ENCODE peak calls at places on chromosomes 1 and 21, in nine cellular contexts. Q is prostate gland; R is IMR-90; I is left ventricle myocardium inferior; O is spleen; K is pancreas; F is K562; H is naive thymus-derived CD4-positive, alpha-beta T cell; N is small intestine. P is an unnamed sample.
A peak's percentile ranks its signal among the peaks of the same experiment; 100 is the strongest.

GRCh38 chr1:16434501-16434900 is 2.7 kb downstream of the SPATA21 start:
- DNase-seq in N (no peak), F (no peak), O (no peak), R (peak; percentile 51), K (no peak), I (no peak), H (no peak), Q (no peak), P (no peak)

GRCh38 chr1:178086294-178087255 is 7.3 kb upstream of the RASAL2 start:
- DNase-seq in I (no peak), N (no peak), R (peak; percentile 75), H (no peak), Q (no peak), O (no peak), F (no peak), K (no peak), P (no peak)

GRCh38 chr1:65668368-65668767 is 124.3 kb upstream of the PDE4B start:
- DNase-seq in O (no peak), H (no peak), N (no peak), R (no peak), K (no peak), F (no peak), I (no peak), Q (no peak), P (no peak)

GRCh38 chr1:7680791-7681165 is 90.3 kb upstream of the VAMP3 start:
- DNase-seq in K (no peak), F (no peak), N (peak; percentile 39), R (no peak), Q (no peak), H (no peak), I (no peak), O (no peak), P (no peak)

GRCh38 chr1:1601564-1602320 is 1.8 kb upstream of the FNDC10 start:
- DNase-seq in I (no peak), N (no peak), F (no peak), R (no peak), K (no peak), Q (no peak), O (peak; percentile 72), H (no peak), P (no peak)

GRCh38 chr1:92747735-92748134 is 37.2 kb downstream of the EVI5 start:
- DNase-seq in F (no peak), R (peak; percentile 28), Q (no peak), O (no peak), N (no peak), H (no peak), I (no peak), K (no peak), P (no peak)

GRCh38 chr21:43318841-43319781 is 107.8 kb downstream of the SIK1 start:
- DNase-seq in O (no peak), Q (no peak), K (peak; percentile 58), N (no peak), F (no peak), I (no peak), H (no peak), R (peak; percentile 87), P (no peak)

GRCh38 chr1:109636201-109636952 is 16.7 kb downstream of the AMPD2 start:
- DNase-seq in I (no peak), F (no peak), O (no peak), H (no peak), Q (no peak), N (peak; percentile 90), K (no peak), R (peak; percentile 62), P (no peak)

GRCh38 chr21:42527127-42527488 is 13.5 kb downstream of the SLC37A1 start:
- DNase-seq in O (no peak), I (no peak), K (no peak), R (no peak), H (no peak), N (no peak), F (no peak), Q (no peak), P (no peak)

GRCh38 chr1:31377361-31377863 is 4.5 kb upstream of the FABP3 start:
- DNase-seq in I (no peak), H (no peak), F (no peak), O (no peak), R (no peak), Q (no peak), N (no peak), K (no peak), P (no peak)

GRCh38 chr21:39616373-39616772 is 3.6 kb downstream of the B3GALT5 start:
- DNase-seq in N (no peak), F (no peak), K (no peak), I (no peak), O (no peak), H (no peak), R (no peak), Q (no peak), P (no peak)

GRCh38 chr21:39612233-39613028 is at the start of gene B3GALT5:
- DNase-seq in R (no peak), O (no peak), H (no peak), I (no peak), F (no peak), Q (no peak), N (no peak), K (peak; percentile 76), P (no peak)

GRCh38 chr21:39613029-39613934 is 542 bp downstream of the B3GALT5 start:
- DNase-seq in F (no peak), N (no peak), R (no peak), I (no peak), Q (no peak), H (no peak), K (no peak), O (no peak), P (no peak)

GRCh38 chr21:39610705-39611104 is 2.0 kb upstream of the B3GALT5 start:
- DNase-seq in F (no peak), R (no peak), K (no peak), Q (no peak), H (no peak), I (no peak), N (no peak), O (no peak), P (no peak)

GRCh38 chr21:39611547-39612190 is 1.1 kb upstream of the B3GALT5 start:
- DNase-seq in R (no peak), I (no peak), H (no peak), F (no peak), Q (no peak), N (no peak), K (no peak), O (no peak), P (no peak)
- H3K4me3 ChIP-seq in R (no peak overlapping the region), I (no peak overlapping the region), H (no peak overlapping the region), F (no peak overlapping the region), Q (no peak overlapping the region), N (no peak overlapping the region), K (peak overlapping the region; percentile 48), O (no peak overlapping the region), P (no peak overlapping the region)

GRCh38 chr1:206556047-206556747 is 48.9 kb downstream of the RASSF5 start:
- DNase-seq in O (no peak), R (no peak), H (no peak), F (no peak), N (no peak), K (peak; percentile 44), Q (no peak), I (no peak), P (no peak)

GRCh38 chr1:206556748-206557635 is 49.7 kb downstream of the RASSF5 start:
- DNase-seq in K (peak; percentile 86), N (peak; percentile 60), F (peak; percentile 86), O (peak; percentile 99), H (peak; percentile 88), R (peak; percentile 38), Q (peak; percentile 59), I (peak; percentile 85), P (peak; percentile 91)

GRCh38 chr1:206559661-206559995 is 52.3 kb downstream of the RASSF5 start:
- DNase-seq in R (no peak), F (peak; percentile 67), N (no peak), K (no peak), Q (no peak), O (no peak), H (no peak), I (no peak), P (no peak)

GRCh38 chr1:206558794-206559660 is 51.7 kb downstream of the RASSF5 start:
- DNase-seq in F (no peak), K (no peak), Q (no peak), N (no peak), R (no peak), H (peak; percentile 50), I (no peak), O (no peak), P (no peak)

DNA sequence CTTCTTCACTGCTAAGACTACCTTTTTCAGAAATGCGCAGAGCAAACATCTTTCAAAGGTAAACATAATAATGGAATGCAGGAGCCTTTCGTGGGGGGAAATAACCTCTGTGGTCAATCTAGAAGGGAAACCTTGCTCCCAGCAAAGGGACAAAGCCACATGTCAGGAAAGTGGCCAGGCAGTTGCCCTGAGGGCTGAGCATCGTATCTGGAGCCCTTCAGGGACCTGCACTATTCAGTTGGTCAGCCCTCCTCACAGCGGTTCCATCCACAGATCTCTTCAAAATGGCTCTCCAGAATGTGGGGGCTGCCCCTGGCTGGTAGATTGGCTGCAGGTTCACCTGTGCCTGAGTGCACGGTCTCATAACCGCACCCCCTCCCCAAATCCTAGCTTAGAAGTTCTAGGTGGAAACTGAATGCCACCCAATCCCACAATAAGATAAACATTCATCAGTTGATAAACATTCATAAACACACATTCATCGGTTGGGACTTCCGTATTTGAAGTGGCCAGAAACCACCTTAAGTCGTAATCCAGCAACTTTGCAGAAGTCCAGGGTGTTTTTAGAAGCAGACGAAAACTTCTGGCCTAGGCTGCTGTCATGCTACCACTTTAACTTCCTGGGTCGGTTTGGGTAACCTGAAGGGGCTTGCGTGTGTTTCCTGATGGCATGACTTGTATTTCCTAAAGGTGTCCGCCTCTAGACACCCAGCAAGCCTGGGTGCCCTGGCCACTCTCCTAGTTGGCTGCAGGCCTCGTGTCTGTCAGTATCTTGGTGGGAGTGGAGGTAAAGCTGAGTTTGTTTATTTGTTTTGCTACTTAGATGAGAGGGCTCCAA is 50.5 kb downstream of the RASSF5 start:
- DNase-seq in Q (no peak), I (no peak), O (peak; percentile 86), H (no peak), F (peak; percentile 44), K (no peak), N (no peak), R (no peak), P (no peak)
- H3K4me1 ChIP-seq in Q (no peaks in the 10 kb centered on the region), I (peaks cover 72% of the 10 kb centered on the region), O (peaks cover 99% of the 10 kb centered on the region), H (peaks cover 67% of the 10 kb centered on the region), F (peaks cover 71% of the 10 kb centered on the region), K (peaks cover 34% of the 10 kb centered on the region), N (no peaks in the 10 kb centered on the region), R (peaks cover 4% of the 10 kb centered on the region), P (peaks cover 71% of the 10 kb centered on the region)

GRCh38 chr1:12614402-12615165 is 3.4 kb downstream of the DHRS3 start:
- DNase-seq in K (peak; percentile 39), F (no peak), I (no peak), R (no peak), O (no peak), N (peak; percentile 40), H (no peak), Q (no peak), P (no peak)
- H3K4me3 ChIP-seq in K (peak overlapping the region; percentile 84), F (peak overlapping the region; percentile 71), I (peak overlapping the region; percentile 94), R (no peak overlapping the region), O (peak overlapping the region; percentile 87), N (peak overlapping the region; percentile 70), H (peak overlapping the region; percentile 81), Q (peak overlapping the region; percentile 85), P (peak overlapping the region; percentile 92)

DNA sequence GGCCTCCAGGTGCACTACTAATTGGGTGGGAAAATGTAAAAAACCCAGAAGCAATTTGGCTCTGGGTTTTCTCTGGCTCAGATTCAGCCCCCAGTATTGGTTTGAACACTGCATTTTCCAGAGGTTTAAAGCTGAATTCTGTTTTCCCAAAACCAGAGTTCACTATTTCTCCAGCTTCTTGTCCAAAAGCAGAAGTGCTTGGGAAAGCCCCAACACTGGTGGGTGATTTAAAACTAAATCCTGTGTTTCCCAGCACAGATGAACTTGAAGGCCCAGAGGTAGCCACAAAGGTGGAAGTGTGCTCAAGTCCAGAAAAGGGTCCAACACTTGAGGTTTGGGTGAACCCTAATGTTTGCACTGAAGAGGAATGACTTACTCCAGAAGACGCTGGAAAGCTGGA is 689 bp downstream of the MCM3AP start:
- DNase-seq in H (no peak), N (no peak), R (no peak), I (no peak), O (no peak), F (no peak), Q (no peak), K (no peak), P (no peak)
- H3K4me1 ChIP-seq in H (peaks cover 27% of the 10 kb centered on the region), N (peaks cover 6% of the 10 kb centered on the region), R (peaks cover 12% of the 10 kb centered on the region), I (peaks cover 73% of the 10 kb centered on the region), O (peaks cover 75% of the 10 kb centered on the region), F (peaks cover 23% of the 10 kb centered on the region), Q (peaks cover 7% of the 10 kb centered on the region), K (peaks cover 13% of the 10 kb centered on the region), P (peaks cover 42% of the 10 kb centered on the region)